ENCODE peak calls at places on chromosomes 1 and 21, in nine cellular contexts. S is heart left ventricle, L is heart right ventricle, T is left ventricle myocardium inferior, M is iPS DF 6.9, N is transverse colon, U is GM12878, E is tibial artery, Z is spleen. Y is an unnamed sample. For H3K4me1, the result is how much of the 10 kb centered on the place peaks cover.

GRCh38 chr1:160186246-160186645 is 4.1 kb upstream of the CASQ1 start:
- DNase-seq in L (no peak), Z (no peak), M (no peak), T (no peak), E (no peak), S (no peak), U (no peak), N (no peak), Y (no peak)

GRCh38 chr21:15729674-15730483 is at the start of gene USP25:
- DNase-seq in S (peak), L (peak), Z (peak), N (peak), M (no peak), T (peak), U (peak), E (peak), Y (peak)

GRCh38 chr1:63557365-63557987 is 34.2 kb downstream of the EFCAB7 start:
- DNase-seq in L (no peak), T (no peak), N (peak), U (no peak), Z (no peak), E (no peak), M (no peak), S (no peak), Y (peak)

GRCh38 chr1:71047635-71048607 is at the start of gene PTGER3:
- DNase-seq in E (peak), S (peak), T (peak), M (no peak), N (peak), L (peak), Z (peak), U (no peak), Y (peak)

GRCh38 chr1:111302374-111302773 is 11.7 kb downstream of the CHIA start:
- DNase-seq in L (no peak), M (no peak), Z (no peak), E (no peak), S (no peak), N (no peak), U (no peak), T (no peak), Y (no peak)

GRCh38 chr1:196317535-196318522 is 290.4 kb downstream of the KCNT2 start:
- DNase-seq in Z (no peak), T (no peak), E (no peak), M (no peak), N (no peak), L (no peak), U (no peak), S (no peak), Y (peak)

GRCh38 chr21:28298251-28298672 is 694.4 kb downstream of the LTN1 start:
- DNase-seq in Z (no peak), L (no peak), M (no peak), S (no peak), U (no peak), T (no peak), N (no peak), E (no peak), Y (no peak)

GRCh38 chr1:98260421-98260820 is 339.6 kb upstream of the DPYD start:
- DNase-seq in N (no peak), M (no peak), S (no peak), L (no peak), T (no peak), E (no peak), Z (no peak), U (no peak), Y (no peak)

GRCh38 chr1:23472351-23473036 is 11.5 kb downstream of the ASAP3 start:
- DNase-seq in Z (no peak), M (no peak), L (no peak), T (no peak), N (no peak), U (no peak), E (no peak), S (no peak), Y (no peak)

GRCh38 chr1:48007044-48007443 is 9.9 kb upstream of the TRABD2B start:
- DNase-seq in L (no peak), E (no peak), M (no peak), Z (no peak), T (no peak), N (no peak), U (no peak), S (no peak), Y (peak)

GRCh38 chr1:171595324-171595723 is 26.7 kb upstream of the MYOCOS start:
- DNase-seq in M (no peak), Z (no peak), N (no peak), L (no peak), T (no peak), S (no peak), E (no peak), U (no peak), Y (peak)

GRCh38 chr1:61269648-61270047 is 187.3 kb downstream of the NFIA start:
- DNase-seq in E (no peak), U (no peak), T (no peak), N (no peak), M (no peak), L (no peak), S (no peak), Z (no peak), Y (no peak)

GRCh38 chr1:156906206-156906910 is 12.8 kb downstream of the PEAR1 start:
- DNase-seq in M (no peak), T (no peak), U (no peak), E (no peak), S (no peak), L (no peak), Z (no peak), N (no peak), Y (no peak)

GRCh38 chr1:85397490-85398044 is 67.4 kb downstream of the DDAH1 start:
- DNase-seq in M (no peak), E (no peak), S (no peak), T (no peak), L (no peak), Z (no peak), U (no peak), N (no peak), Y (no peak)

GRCh38 chr1:66334311-66334710 is 199.6 kb upstream of the SGIP1 start:
- DNase-seq in T (no peak), S (no peak), U (no peak), Z (no peak), M (no peak), N (no peak), L (no peak), E (no peak), Y (no peak)

GRCh38 chr1:245874942-245875580 is 632.0 kb downstream of the SMYD3 start:
- DNase-seq in E (peak), S (peak), M (no peak), T (peak), U (no peak), N (peak), Z (no peak), L (peak), Y (peak)

GRCh38 chr21:26123012-26123411 is 47.6 kb downstream of the APP start:
- DNase-seq in L (no peak), U (no peak), E (no peak), T (no peak), S (no peak), N (no peak), Z (no peak), M (no peak), Y (peak)

GRCh38 chr21:45074048-45074817 is at the start of gene ADARB1:
- DNase-seq in T (peak), U (no peak), M (no peak), Z (peak), N (peak), E (no peak), L (peak), S (peak), Y (peak)

GRCh38 chr1:184866991-184867788 is 107.1 kb downstream of the NIBAN1 start:
- DNase-seq in S (no peak), U (peak), L (no peak), T (no peak), M (no peak), Z (no peak), N (peak), E (no peak), Y (no peak)

GRCh38 chr21:43353282-43354010 is 73.5 kb downstream of the SIK1 start:
- DNase-seq in T (no peak), E (no peak), Z (no peak), U (no peak), N (no peak), S (no peak), L (peak), M (no peak), Y (no peak)

GRCh38 chr1:223811634-223812101 is 34.1 kb downstream of the TP53BP2 start:
- DNase-seq in M (no peak), N (no peak), Z (no peak), S (no peak), E (no peak), U (no peak), L (no peak), T (no peak), Y (no peak)

GRCh38 chr21:33478858-33479678 is 706 bp downstream of the TMEM50B start:
- DNase-seq in S (peak), Z (peak), E (no peak), L (peak), T (no peak), N (peak), M (no peak), U (no peak), Y (no peak)

GRCh38 chr21:28473530-28474225 is 519.0 kb downstream of the LTN1 start:
- DNase-seq in Z (no peak), U (no peak), E (no peak), S (no peak), M (no peak), N (no peak), L (no peak), T (no peak), Y (no peak)

GRCh38 chr21:45236481-45236880 is 51.2 kb downstream of the POFUT2 start:
- DNase-seq in N (no peak), S (no peak), U (no peak), T (no peak), M (no peak), Z (peak), L (no peak), E (no peak), Y (no peak)

GRCh38 chr1:203371288-203371687 is 20.4 kb upstream of the FMOD start:
- DNase-seq in U (no peak), Z (no peak), M (no peak), N (no peak), E (no peak), S (no peak), T (no peak), L (no peak), Y (no peak)

GRCh38 chr1:54572236-54572850 is 24.3 kb downstream of the ACOT11 start:
- DNase-seq in N (no peak), U (no peak), Z (peak), E (no peak), M (no peak), T (no peak), S (no peak), L (no peak), Y (no peak)

GRCh38 chr1:202586018-202586821 is 124.0 kb downstream of the SYT2 start:
- DNase-seq in E (peak), S (no peak), N (peak), U (peak), L (peak), Z (peak), M (no peak), T (no peak), Y (no peak)

GRCh38 chr1:155261888-155262673 is at the start of gene SCAMP3:
- DNase-seq in U (peak), E (peak), Z (peak), S (peak), L (peak), M (peak), T (peak), N (peak), Y (peak)

GRCh38 chr1:239717097-239718051 is 331.0 kb downstream of the CHRM3 start:
- DNase-seq in U (no peak), L (no peak), S (no peak), N (no peak), Z (no peak), M (no peak), T (no peak), E (no peak), Y (no peak)

GRCh38 chr1:94553323-94553730 is 11.8 kb upstream of the F3 start:
- DNase-seq in L (no peak), N (no peak), M (no peak), T (no peak), S (no peak), U (no peak), E (no peak), Z (no peak), Y (no peak)

DNA sequence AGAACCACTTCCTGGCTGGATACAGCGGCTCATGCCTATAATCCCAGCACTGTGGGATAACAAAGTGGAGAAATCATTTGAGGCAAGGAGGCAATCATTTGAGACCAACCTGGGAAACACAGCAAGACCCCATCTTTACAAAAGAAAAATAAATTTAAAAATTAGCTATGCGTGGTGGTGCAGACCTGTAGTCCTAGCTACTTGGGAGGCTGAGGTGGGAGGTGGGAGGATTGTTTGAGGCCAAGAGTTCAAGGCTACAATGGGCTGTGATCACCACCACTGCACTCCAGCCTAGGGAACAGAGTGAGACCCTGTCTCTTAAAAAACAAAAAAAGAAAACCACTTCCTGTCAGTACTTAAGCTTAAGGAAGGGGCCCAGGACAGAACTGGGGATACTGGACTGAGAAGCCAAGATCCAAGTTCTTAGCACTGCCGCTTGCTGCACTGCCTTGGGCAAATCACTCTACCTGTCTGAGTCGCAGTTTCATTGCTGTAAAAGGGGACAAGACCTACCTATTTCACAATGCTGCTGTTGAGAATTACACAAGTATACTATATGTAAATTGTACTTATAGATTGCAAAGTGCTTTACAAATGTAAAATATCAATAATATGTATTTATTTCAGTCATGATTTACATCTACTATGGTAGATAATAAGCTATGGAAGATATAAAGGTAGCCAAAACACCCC is 154.9 kb downstream of the RERE start:
- DNase-seq in N (no peak), M (no peak), T (no peak), L (no peak), E (no peak), Z (no peak), U (no peak), S (no peak), Y (no peak)
- H3K4me3 ChIP-seq in N (no peak), M (no peak), T (no peak), L (no peak), E (no peak), Z (no peak), U (no peak), S (no peak), Y (no peak)

GRCh38 chr1:34758751-34759150 is 789 bp upstream of the GJB4 start:
- DNase-seq in M (no peak), S (no peak), Z (no peak), U (no peak), L (no peak), T (no peak), N (no peak), E (no peak), Y (no peak)

GRCh38 chr1:34754878-34755637 is at the start of gene GJB5:
- DNase-seq in M (no peak), Z (no peak), T (no peak), S (no peak), N (peak), E (no peak), L (no peak), U (no peak), Y (no peak)

GRCh38 chr1:34759472-34760357 is at the start of gene GJB4:
- DNase-seq in L (no peak), S (no peak), N (no peak), E (no peak), T (no peak), Z (peak), U (no peak), M (no peak), Y (no peak)

GRCh38 chr1:34755961-34756360 is 1.1 kb downstream of the GJB5 start:
- DNase-seq in T (no peak), Z (no peak), S (no peak), M (no peak), E (no peak), U (no peak), L (no peak), N (no peak), Y (no peak)

DNA sequence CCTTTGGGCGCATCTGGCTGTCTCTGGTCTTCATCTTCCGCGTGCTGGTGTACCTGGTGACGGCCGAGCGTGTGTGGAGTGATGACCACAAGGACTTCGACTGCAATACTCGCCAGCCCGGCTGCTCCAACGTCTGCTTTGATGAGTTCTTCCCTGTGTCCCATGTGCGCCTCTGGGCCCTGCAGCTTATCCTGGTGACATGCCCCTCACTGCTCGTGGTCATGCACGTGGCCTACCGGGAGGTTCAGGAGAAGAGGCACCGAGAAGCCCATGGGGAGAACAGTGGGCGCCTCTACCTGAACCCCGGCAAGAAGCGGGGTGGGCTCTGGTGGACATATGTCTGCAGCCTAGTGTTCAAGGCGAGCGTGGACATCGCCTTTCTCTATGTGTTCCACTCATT is 2.2 kb upstream of the GJB4 start:
- DNase-seq in S (no peak), U (no peak), Z (no peak), L (no peak), E (no peak), T (no peak), M (no peak), N (no peak), Y (no peak)
- H3K4me1 ChIP-seq in S (under half), U (under half), Z (under half), L (under half), E (under half), T (under half), M (under half), N (under half), Y (under half)

DNA sequence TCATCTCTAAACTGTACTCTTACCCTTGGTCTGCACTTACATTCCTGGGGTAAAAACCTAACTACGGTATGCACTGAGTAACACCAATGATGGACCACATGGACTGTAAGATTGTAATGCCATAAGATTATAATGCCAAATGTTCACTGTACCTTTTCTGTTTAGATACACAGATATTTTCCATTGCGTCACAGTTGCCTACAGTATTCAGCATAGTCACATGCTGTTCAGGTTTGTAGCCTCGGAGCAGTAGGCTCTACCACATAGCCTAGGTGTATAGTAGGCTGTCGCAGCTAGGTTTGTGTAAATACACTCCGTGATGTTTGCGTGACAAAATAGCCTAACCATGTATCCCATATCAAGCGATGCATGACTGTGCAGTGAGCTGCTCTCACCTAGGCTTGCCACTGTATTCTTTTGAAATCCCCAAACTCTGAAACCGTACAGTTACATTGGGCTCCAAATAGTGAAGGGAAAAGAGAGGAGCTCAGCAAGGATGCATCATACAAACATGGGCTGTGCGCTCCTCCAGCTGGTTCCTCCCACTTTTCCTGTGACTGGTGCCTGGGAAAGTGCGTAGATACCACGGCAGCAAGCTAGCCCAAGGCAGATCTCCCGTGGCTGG is 35.2 kb downstream of the CFAP57 start:
- DNase-seq in L (no peak), Z (no peak), T (no peak), S (no peak), M (no peak), N (no peak), U (no peak), E (no peak), Y (peak)
- H3K27ac ChIP-seq in L (peak), Z (peak), T (peak), S (peak), M (peak), N (no peak), U (no peak), E (no peak), Y (peak)

DNA sequence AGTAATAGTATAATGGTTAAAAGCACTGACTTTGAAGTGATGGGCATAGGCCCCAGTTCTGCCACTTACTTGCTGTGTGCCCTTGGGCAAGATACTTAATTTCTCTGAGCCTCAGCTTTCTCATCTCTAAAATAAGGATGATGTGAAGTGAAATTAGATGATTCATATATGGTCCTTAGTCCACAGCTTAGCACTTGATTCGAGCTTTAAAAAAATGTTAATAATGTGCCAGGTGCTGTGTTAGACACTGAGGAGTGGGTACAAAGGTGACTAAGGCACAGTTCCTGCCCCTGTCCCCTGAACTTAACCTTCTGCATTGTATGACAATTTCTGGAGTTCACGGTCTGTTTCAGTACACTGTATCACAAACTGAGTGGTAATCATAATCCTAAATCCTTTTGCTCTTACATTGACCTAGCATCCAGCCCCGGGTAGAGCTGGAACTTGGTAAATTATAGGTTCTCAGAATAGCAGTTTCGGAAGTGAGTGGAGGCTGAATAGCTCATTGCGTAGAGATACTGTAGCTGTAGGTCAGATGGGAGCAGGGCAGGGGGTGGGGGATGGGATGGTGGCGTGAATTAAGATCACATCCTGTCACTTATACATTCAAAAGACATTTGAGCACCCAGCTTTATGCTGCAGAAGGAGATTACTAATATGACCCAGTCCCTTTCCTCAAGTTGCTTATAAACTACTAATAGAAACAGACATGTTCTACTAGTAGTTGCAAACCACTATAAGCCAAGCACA is 1.5 kb downstream of the ZNF691 start:
- DNase-seq in Z (no peak), N (no peak), T (no peak), S (no peak), M (no peak), E (no peak), L (no peak), U (no peak), Y (no peak)
- H3K4me3 ChIP-seq in Z (peak), N (no peak), T (peak), S (peak), M (no peak), E (no peak), L (no peak), U (peak), Y (no peak)

DNA sequence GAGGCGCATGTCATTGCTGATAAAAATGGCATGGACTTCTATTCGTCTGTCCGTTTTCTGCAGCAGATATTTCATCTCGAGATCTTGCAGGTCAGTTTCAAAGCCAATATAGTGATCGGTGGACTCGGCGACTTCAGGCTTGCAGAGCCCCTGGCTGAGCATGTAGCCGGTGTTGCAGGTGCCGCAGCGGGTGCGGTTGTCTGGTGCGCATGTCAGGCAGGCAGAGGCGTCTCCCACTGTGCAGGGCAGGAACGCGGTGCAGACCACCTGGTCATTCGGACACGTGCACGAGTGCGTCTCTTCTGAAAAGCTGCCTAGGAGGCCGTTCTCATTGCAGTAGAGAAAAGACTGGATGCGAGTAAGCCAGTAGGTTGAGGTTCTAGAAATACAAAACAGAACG is 378.9 kb downstream of the BRINP3 start:
- DNase-seq in E (no peak), N (no peak), M (no peak), L (no peak), U (no peak), Z (no peak), S (no peak), T (no peak), Y (no peak)
- H3K4me1 ChIP-seq in E (under half), N (under half), M (under half), L (under half), U (under half), Z (under half), S (under half), T (under half), Y (under half)

Y was measured in SJSA1.